ENCODE peak calls at places on chromosomes 6 and 20, in six cellular contexts. R, Q, P, U, Y and T are unnamed samples. For H3K27me3, the result is how much of the 10 kb centered on the place peaks cover.

GRCh38 chr20:3781153-3781910 is at the start of gene SPEF1:
- DNase-seq in R (peak), U (peak), P (peak), Y (peak), Q (peak), T (peak)

GRCh38 chr6:168607272-168608112 is 166.5 kb downstream of the SMOC2 start:
- DNase-seq in P (peak), U (peak), Y (no peak), Q (peak), R (no peak), T (no peak)

GRCh38 chr6:42340516-42340915 is 111.2 kb downstream of the TRERF1 start:
- DNase-seq in U (no peak), Y (no peak), P (no peak), R (no peak), Q (no peak), T (no peak)

GRCh38 chr6:61562098-61562497 is 723.9 kb downstream of the KHDRBS2 start:
- DNase-seq in U (no peak), Y (no peak), R (no peak), Q (no peak), P (no peak), T (no peak)

GRCh38 chr6:147738516-147739187 is 230.2 kb downstream of the SAMD5 start:
- DNase-seq in P (peak), Q (no peak), R (no peak), U (no peak), Y (no peak), T (no peak)

GRCh38 chr6:3664641-3665041 is 86.9 kb downstream of the PXDC1 start:
- DNase-seq in P (peak), Y (no peak), Q (no peak), U (peak), R (no peak), T (peak)

GRCh38 chr6:125597411-125598253 is 151.8 kb upstream of the HEY2 start:
- DNase-seq in Y (no peak), Q (peak), R (no peak), P (no peak), U (peak), T (peak)

GRCh38 chr20:49562341-49563014 is 5.5 kb downstream of the PTGIS start:
- DNase-seq in P (peak), R (no peak), U (no peak), Q (no peak), Y (peak), T (no peak)

GRCh38 chr20:63626424-63627128 is at the start of gene GMEB2:
- DNase-seq in U (peak), Y (peak), P (peak), Q (peak), R (no peak), T (peak)

GRCh38 chr6:146546440-146546839 is 2.8 kb downstream of the RAB32 start:
- DNase-seq in U (peak), P (peak), Q (no peak), R (no peak), Y (peak), T (no peak)

GRCh38 chr6:13395272-13396237 is 67.2 kb upstream of the TBC1D7 start:
- DNase-seq in P (peak), U (peak), Y (no peak), Q (peak), R (no peak), T (peak)

GRCh38 chr6:42471116-42471515 is 19.4 kb upstream of the TRERF1 start:
- DNase-seq in U (no peak), Q (no peak), P (no peak), Y (no peak), R (no peak), T (peak)

GRCh38 chr6:130362128-130362527 is 3.7 kb upstream of the TMEM200A start:
- DNase-seq in U (peak), P (peak), Q (no peak), Y (no peak), R (no peak), T (no peak)

GRCh38 chr20:10171864-10172751 is 46.5 kb upstream of the SNAP25 start:
- DNase-seq in Q (peak), P (peak), R (no peak), U (peak), Y (peak), T (peak)

GRCh38 chr6:134979142-134979541 is 29.2 kb upstream of the ALDH8A1 start:
- DNase-seq in U (no peak), P (no peak), Y (no peak), Q (no peak), R (no peak), T (no peak)

GRCh38 chr6:137120748-137121147 is 52.7 kb downstream of the IL22RA2 start:
- DNase-seq in Q (no peak), U (no peak), R (no peak), P (no peak), Y (no peak), T (no peak)

GRCh38 chr6:41530476-41530875 is 15.7 kb upstream of the FOXP4 start:
- DNase-seq in Y (no peak), Q (no peak), R (no peak), U (no peak), P (no peak), T (no peak)

GRCh38 chr6:29414588-29414987 is at the start of gene OR12D1:
- DNase-seq in U (peak), Q (no peak), R (no peak), P (peak), Y (no peak), T (no peak)

GRCh38 chr6:18343741-18344140 is 43.4 kb upstream of the RNF144B start:
- DNase-seq in U (peak), Q (no peak), R (no peak), Y (peak), P (no peak), T (peak)

GRCh38 chr6:17962436-17963031 is 24.9 kb downstream of the KIF13A start:
- DNase-seq in P (peak), Y (peak), R (no peak), U (no peak), Q (peak), T (no peak)

GRCh38 chr6:43489277-43490072 is 12.1 kb downstream of the TJAP1 start:
- DNase-seq in Y (peak), P (no peak), R (no peak), Q (no peak), U (no peak), T (no peak)

GRCh38 chr20:43916073-43916874 is 1.6 kb downstream of the TOX2 start:
- DNase-seq in P (peak), U (no peak), Y (no peak), R (no peak), Q (no peak), T (peak)

GRCh38 chr6:52984247-52984646 is 10.8 kb downstream of the GSTA4 start:
- DNase-seq in Y (no peak), P (no peak), R (peak), Q (no peak), U (no peak), T (no peak)

GRCh38 chr20:47857142-47857993 is 72.1 kb upstream of the SULF2 start:
- DNase-seq in R (no peak), U (peak), P (peak), Q (no peak), Y (peak), T (no peak)

GRCh38 chr6:170057034-170057734 is 233.7 kb downstream of the DLL1 start:
- DNase-seq in U (no peak), Y (peak), P (no peak), Q (peak), R (no peak), T (no peak)

GRCh38 chr20:45114465-45115385 is at the start of gene WFDC5:
- DNase-seq in Q (no peak), Y (peak), R (peak), P (no peak), U (peak), T (no peak)

GRCh38 chr6:7461416-7461815 is 71.8 kb downstream of the RIOK1 start:
- DNase-seq in R (no peak), Y (peak), U (peak), Q (no peak), P (no peak), T (no peak)

GRCh38 chr20:59706106-59706693 is 101.9 kb downstream of the PHACTR3 start:
- DNase-seq in Q (no peak), Y (no peak), R (no peak), U (no peak), P (no peak), T (no peak)

GRCh38 chr20:38115896-38116295 is 49.2 kb downstream of the TGM2 start:
- DNase-seq in R (no peak), Q (no peak), P (no peak), U (no peak), Y (no peak), T (no peak)

GRCh38 chr6:149696904-149697303 is 21.0 kb downstream of the LATS1 start:
- DNase-seq in R (no peak), U (peak), Q (no peak), P (no peak), Y (no peak), T (no peak)

GRCh38 chr6:117232191-117232590 is 33.2 kb upstream of the VGLL2 start:
- DNase-seq in U (no peak), Y (no peak), Q (no peak), R (no peak), P (no peak), T (no peak)

GRCh38 chr6:74646461-74646860 is 559.4 kb downstream of the COL12A1 start:
- DNase-seq in U (no peak), Y (no peak), P (no peak), R (no peak), Q (no peak), T (no peak)

GRCh38 chr6:42197574-42198362 is 3.0 kb upstream of the GUCA1B start:
- DNase-seq in U (peak), P (peak), Q (no peak), R (peak), Y (no peak), T (no peak)

GRCh38 chr6:100371591-100371990 is 93.1 kb downstream of the SIM1 start:
- DNase-seq in R (no peak), U (no peak), P (no peak), Y (no peak), Q (no peak), T (no peak)

GRCh38 chr6:11492444-11493300 is 44.9 kb upstream of the TMEM170B start:
- DNase-seq in Q (no peak), U (no peak), Y (no peak), P (no peak), R (no peak), T (no peak)

GRCh38 chr20:44475372-44475693 is 341 bp upstream of the TTPAL start:
- DNase-seq in U (no peak), Y (no peak), Q (no peak), R (no peak), P (no peak), T (peak)

GRCh38 chr6:111252451-111252850 is 165.1 kb downstream of the SLC16A10 start:
- DNase-seq in Q (no peak), U (no peak), R (no peak), Y (no peak), P (no peak), T (no peak)

GRCh38 chr6:124099520-124099919 is 295.9 kb downstream of the NKAIN2 start:
- DNase-seq in U (no peak), P (no peak), R (no peak), Y (no peak), Q (no peak), T (no peak)

GRCh38 chr6:50120300-50120699 is 70.6 kb upstream of the DEFB112 start:
- DNase-seq in U (peak), R (no peak), Y (no peak), P (no peak), Q (no peak), T (no peak)

GRCh38 chr20:37938954-37939353 is 36.0 kb downstream of the VSTM2L start:
- DNase-seq in P (no peak), R (no peak), Q (no peak), Y (peak), U (no peak), T (no peak)

GRCh38 chr6:37170273-37171140 is 555 bp downstream of the PIM1 start:
- DNase-seq in Q (peak), P (peak), U (no peak), R (peak), Y (peak), T (peak)
- TF ChIP-seq CTCF in Q (peak), P (peak), U (peak), R (no peak), Y (peak), T (peak)

GRCh38 chr6:127517698-127518097 is 1.4 kb downstream of the MTCL3 start:
- DNase-seq in R (no peak), P (no peak), U (no peak), Q (no peak), Y (no peak), T (no peak)

GRCh38 chr6:127518212-127518709 is 874 bp downstream of the MTCL3 start:
- DNase-seq in Y (no peak), P (no peak), U (no peak), R (no peak), Q (no peak), T (peak)

GRCh38 chr6:127520061-127520460 is 926 bp upstream of the MTCL3 start:
- DNase-seq in Y (no peak), P (peak), Q (no peak), U (no peak), R (no peak), T (peak)

GRCh38 chr6:127518710-127519468 is at the start of gene MTCL3:
- DNase-seq in R (no peak), Q (no peak), U (peak), Y (no peak), P (peak), T (peak)

DNA sequence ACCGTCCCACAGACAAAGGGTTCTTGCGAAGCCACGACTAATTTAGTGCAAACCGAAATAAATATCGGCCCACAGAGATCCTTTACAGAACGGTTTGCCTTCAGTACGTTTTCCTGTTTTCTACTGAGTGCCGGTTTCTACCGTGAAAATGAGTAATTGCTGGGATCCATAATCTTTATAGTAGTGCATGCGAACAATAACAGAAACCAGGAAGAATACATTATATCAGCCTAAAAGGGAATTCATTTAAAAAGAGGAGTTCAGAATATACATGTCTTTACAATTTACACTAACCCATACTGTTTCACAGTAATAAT is 292 bp upstream of the MTCL3 start:
- DNase-seq in U (no peak), R (no peak), Q (no peak), P (no peak), Y (no peak), T (no peak)
- H3K27me3 ChIP-seq in U (under half), R (under half), Q (under half), P (half or more), Y (under half), T (under half)

DNA sequence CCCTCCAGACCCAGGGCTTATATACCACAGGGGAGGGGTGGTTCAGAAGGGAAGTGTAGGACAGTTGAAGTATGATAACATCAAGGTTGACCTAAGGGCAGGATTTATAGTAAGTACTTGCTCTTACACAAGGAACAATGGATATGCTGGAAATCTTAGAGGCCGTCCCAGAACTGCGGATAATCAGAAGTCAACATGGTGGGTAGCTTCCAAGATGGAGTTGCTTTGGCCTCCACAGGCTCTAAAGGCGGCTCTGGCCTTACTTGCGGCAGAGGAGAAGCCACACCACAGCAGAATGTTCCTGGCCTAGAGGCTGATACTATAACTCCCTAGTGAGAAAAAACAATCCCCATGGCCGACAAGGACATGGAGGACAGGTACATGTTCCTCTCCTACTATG is 344.7 kb downstream of the CDC5L start:
- DNase-seq in R (no peak), P (no peak), Y (no peak), U (no peak), Q (no peak), T (no peak)
- TF ChIP-seq CTCF in R (no peak), P (no peak), Y (no peak), U (no peak), Q (no peak), T (no peak)

GRCh38 chr20:1227121-1227582 is 1.3 kb downstream of the RAD21L1 start:
- DNase-seq in P (no peak), Q (no peak), R (no peak), U (no peak), Y (no peak), T (no peak)
- H3K27me3 ChIP-seq in P (under half), Q (under half), R (under half), U (under half), Y (under half), T (half or more)

GRCh38 chr6:107418118-107418517 is 41.2 kb downstream of the PDSS2 start:
- DNase-seq in Y (no peak), P (no peak), R (no peak), Q (no peak), U (peak), T (peak)

GRCh38 chr6:107421696-107422256 is 37.6 kb downstream of the PDSS2 start:
- DNase-seq in R (no peak), Q (no peak), P (no peak), U (no peak), Y (no peak), T (peak)

GRCh38 chr6:107419747-107420146 is 39.6 kb downstream of the PDSS2 start:
- DNase-seq in P (no peak), Y (no peak), U (no peak), Q (no peak), R (no peak), T (no peak)

GRCh38 chr6:107423474-107423873 is 35.9 kb downstream of the PDSS2 start:
- DNase-seq in U (peak), P (no peak), R (no peak), Y (no peak), Q (no peak), T (no peak)
- TF ChIP-seq CTCF in U (no peak), P (no peak), R (no peak), Y (no peak), Q (no peak), T (no peak)

DNA sequence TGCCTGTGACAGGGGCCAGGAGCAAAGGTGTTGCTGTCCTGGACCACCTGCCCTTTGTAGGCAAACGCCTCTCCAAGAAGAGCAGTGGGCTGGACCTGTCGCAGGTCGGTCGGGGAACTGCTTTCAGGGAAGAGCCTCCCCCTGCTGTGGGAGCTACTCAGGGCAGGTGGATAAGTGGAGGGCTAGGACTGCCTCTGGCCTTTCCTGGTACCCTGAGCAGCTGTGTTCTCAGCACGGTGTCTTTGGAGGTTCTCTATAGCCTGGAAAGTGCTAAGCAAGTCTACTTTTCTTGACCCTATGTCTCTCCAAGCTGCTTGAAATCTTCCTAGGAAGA is 35.0 kb downstream of the BPIFB1 start:
- DNase-seq in R (no peak), Y (no peak), Q (no peak), U (no peak), P (no peak), T (no peak)
- H3K27me3 ChIP-seq in R (under half), Y (under half), Q (under half), U (under half), P (under half), T (under half)

DNA sequence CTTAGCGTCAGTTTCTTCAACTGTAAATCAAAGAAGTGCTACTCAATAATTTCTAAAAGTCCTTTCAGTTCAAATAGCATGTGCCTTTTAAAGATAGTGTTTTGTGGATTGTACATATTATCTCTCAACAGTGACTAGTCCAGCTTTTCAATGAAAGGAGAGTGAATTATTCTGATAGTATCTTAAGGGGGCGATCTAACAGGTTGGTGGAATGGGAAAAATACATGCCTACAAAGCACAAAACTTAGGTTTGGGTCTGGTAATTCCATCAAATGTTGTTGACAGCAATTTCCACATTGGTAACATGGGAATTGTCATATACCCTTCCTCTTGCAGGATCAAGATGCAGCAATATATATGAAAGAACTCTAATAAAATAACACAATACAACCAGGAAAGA is 50.1 kb upstream of the HDGFL1 start:
- DNase-seq in R (no peak), U (no peak), P (no peak), Q (no peak), Y (no peak), T (no peak)
- TF ChIP-seq CTCF in R (no peak), U (no peak), P (no peak), Q (no peak), Y (peak), T (peak)

GRCh38 chr20:56998438-56998837 is 268.0 kb downstream of the BMP7 start:
- DNase-seq in R (no peak), Y (no peak), U (no peak), Q (no peak), P (no peak), T (no peak)

GRCh38 chr20:57003012-57003411 is 263.4 kb downstream of the BMP7 start:
- DNase-seq in R (no peak), Y (no peak), Q (no peak), P (no peak), U (no peak), T (no peak)

GRCh38 chr20:57000441-57000968 is 265.9 kb downstream of the BMP7 start:
- DNase-seq in R (no peak), U (peak), P (no peak), Q (no peak), Y (no peak), T (no peak)

GRCh38 chr20:57002066-57002570 is 264.3 kb downstream of the BMP7 start:
- DNase-seq in Y (no peak), Q (no peak), P (no peak), U (no peak), R (no peak), T (no peak)

GRCh38 chr20:57001126-57001767 is 265.2 kb downstream of the BMP7 start:
- DNase-seq in Q (no peak), U (no peak), P (no peak), R (no peak), Y (no peak), T (no peak)
- H3K27me3 ChIP-seq in Q (under half), U (under half), P (under half), R (under half), Y (under half), T (under half)

DNA sequence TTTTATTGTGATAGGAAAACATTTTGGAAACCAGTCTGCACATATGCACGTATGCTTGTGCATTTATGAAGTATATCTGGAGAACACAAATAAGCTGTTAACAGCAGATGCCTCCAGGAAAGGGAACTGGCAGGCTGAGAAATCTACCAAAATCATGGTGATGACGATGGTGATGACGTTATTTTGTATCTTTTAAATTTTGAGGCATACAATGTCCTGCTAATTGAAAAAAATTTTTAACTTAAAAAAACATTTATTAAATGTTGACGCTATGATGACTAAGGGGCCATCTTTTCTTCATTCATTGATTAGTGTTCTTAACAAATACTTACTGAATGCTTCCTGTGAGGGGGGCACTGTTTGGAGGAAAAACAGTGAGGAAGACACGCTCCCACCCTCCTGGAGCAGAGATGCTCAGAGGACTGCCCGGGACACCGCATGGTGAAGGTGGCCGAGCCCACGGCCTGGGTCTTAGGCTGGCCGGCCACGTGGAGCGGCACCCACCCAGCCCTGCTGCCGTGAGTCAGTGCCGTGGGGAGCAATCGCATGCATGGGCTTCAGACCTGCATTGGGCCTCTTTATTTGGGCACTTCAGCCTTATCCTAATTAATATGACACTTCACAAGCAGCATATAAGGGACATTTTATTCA is 15.9 kb upstream of the ENTPD6 start:
- DNase-seq in Y (no peak), R (no peak), P (no peak), U (no peak), Q (no peak), T (no peak)
- TF ChIP-seq CTCF in Y (no peak), R (no peak), P (no peak), U (no peak), Q (no peak), T (no peak)

GRCh38 chr6:27545271-27546046 is 72.6 kb upstream of the ZNF184 start:
- DNase-seq in R (no peak), Q (no peak), Y (no peak), U (peak), P (peak), T (peak)
- H3K27me3 ChIP-seq in R (half or more), Q (half or more), Y (under half), U (under half), P (half or more), T (under half)